ENCODE peak calls at places on chromosome 13, in four cellular contexts. Y is GM12878, G is endothelial cell of umbilical vein, H is A549. W is an unnamed sample.

GRCh38 chr13:97328222-97328790 is 105.7 kb upstream of the RAP2A start:
- DNase-seq in Y (no peak), G (peak; percentile 71), H (peak; percentile 23), W (no peak)

GRCh38 chr13:99265162-99265822 is 7.1 kb upstream of the GPR18 start:
- DNase-seq in Y (no peak), G (no peak), H (no peak), W (no peak)

GRCh38 chr13:109840201-109840892 is 54.0 kb upstream of the IRS2 start:
- DNase-seq in Y (no peak), G (no peak), H (no peak), W (peak; percentile 84)

GRCh38 chr13:106683179-106683578 is 115.2 kb upstream of the ARGLU1 start:
- DNase-seq in Y (no peak), G (no peak), H (no peak), W (no peak)

GRCh38 chr13:98843482-98843877 is 91.0 kb upstream of the SLC15A1 start:
- DNase-seq in Y (no peak), G (no peak), H (no peak), W (no peak)

GRCh38 chr13:25170554-25171107 is 1.5 kb downstream of the AMER2 start:
- DNase-seq in Y (no peak), G (no peak), H (no peak), W (no peak)

GRCh38 chr13:106536244-106537034 is 977 bp upstream of the EFNB2 start:
- DNase-seq in Y (peak; percentile 30), G (peak; percentile 94), H (peak; percentile 74), W (peak; percentile 87)

GRCh38 chr13:30496147-30496546 is 30.4 kb upstream of the HMGB1 start:
- DNase-seq in Y (no peak), G (no peak), H (no peak), W (no peak)

GRCh38 chr13:53138369-53139036 is 109.9 kb downstream of the OLFM4 start:
- DNase-seq in Y (no peak), G (no peak), H (no peak), W (no peak)

GRCh38 chr13:109509154-109509905 is 277.1 kb downstream of the IRS2 start:
- DNase-seq in Y (no peak), G (no peak), H (no peak), W (peak; percentile 16)

GRCh38 chr13:33455291-33455690 is 169.7 kb upstream of the STARD13 start:
- DNase-seq in Y (no peak), G (no peak), H (no peak), W (no peak)

GRCh38 chr13:33454844-33455256 is 169.3 kb upstream of the STARD13 start:
- DNase-seq in Y (no peak), G (no peak), H (no peak), W (no peak)

GRCh38 chr13:33452873-33453558 is 167.5 kb upstream of the STARD13 start:
- DNase-seq in Y (no peak), G (no peak), H (no peak), W (no peak)

GRCh38 chr13:33450956-33451709 is 165.6 kb upstream of the STARD13 start:
- DNase-seq in Y (no peak), G (no peak), H (no peak), W (no peak)

GRCh38 chr13:33453911-33454310 is 168.4 kb upstream of the STARD13 start:
- DNase-seq in Y (no peak), G (no peak), H (peak; percentile 6), W (no peak)
- TF ChIP-seq MYC in Y (no peak), G (no peak), H (no peak), W (no peak)

GRCh38 chr13:112067871-112068305 is 939 bp downstream of the SOX1 start:
- DNase-seq in Y (no peak), G (no peak), H (no peak), W (no peak)

GRCh38 chr13:112067121-112067741 is at the start of gene SOX1:
- DNase-seq in Y (no peak), G (no peak), H (no peak), W (no peak)

GRCh38 chr13:112065521-112065866 is 1.5 kb upstream of the SOX1 start:
- DNase-seq in Y (no peak), G (no peak), H (no peak), W (no peak)

GRCh38 chr13:112065867-112066623 is 904 bp upstream of the SOX1 start:
- DNase-seq in Y (no peak), G (no peak), H (no peak), W (no peak)

GRCh38 chr13:112066624-112067004 is 335 bp upstream of the SOX1 start:
- DNase-seq in Y (no peak), G (no peak), H (no peak), W (no peak)
- TF ChIP-seq MAX in Y (no peak), G (no peak), H (no peak), W (no peak)

GRCh38 chr13:39803851-39804250 is 148.4 kb downstream of the COG6 start:
- DNase-seq in Y (no peak), G (no peak), H (no peak), W (no peak)
- TF ChIP-seq MYC in Y (no peak), G (no peak), H (no peak), W (no peak)

GRCh38 chr13:22589880-22590279 is 590.9 kb upstream of the SGCG start:
- DNase-seq in Y (no peak), G (no peak), H (no peak), W (no peak)
- TF ChIP-seq MAX in Y (no peak), G (no peak), H (no peak), W (no peak)

DNA sequence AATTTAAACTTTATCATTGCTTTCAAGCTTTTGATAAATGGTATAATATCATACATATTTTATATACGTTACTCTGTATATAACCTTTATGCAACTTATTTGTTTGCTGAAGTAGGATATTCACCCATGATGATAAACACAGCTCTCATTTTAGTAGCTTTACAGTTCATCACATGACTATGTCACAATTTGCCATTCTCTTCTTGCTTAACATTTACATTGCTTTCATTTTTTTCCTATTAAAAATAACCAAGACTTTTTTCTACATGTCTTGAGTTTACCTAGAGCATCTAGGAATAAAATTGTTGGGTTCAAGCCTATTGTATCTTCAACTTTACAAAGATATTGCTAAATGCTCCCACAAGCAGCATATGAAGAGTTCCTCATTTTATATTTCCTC is 54.0 kb downstream of the KCNRG start:
- DNase-seq in Y (no peak), G (no peak), H (no peak), W (no peak)
- TF ChIP-seq MYC in Y (no peak), G (no peak), H (no peak), W (no peak)

GRCh38 chr13:47289578-47289977 is 392.7 kb upstream of the HTR2A start:
- DNase-seq in Y (no peak), G (no peak), H (no peak), W (no peak)
- TF ChIP-seq MAX in Y (no peak), G (no peak), H (no peak), W (no peak)

W was measured in NB4.